ENCODE peak calls at places on chromosomes 12 and 14, in six cellular contexts. S, T, A, M, O and F are unnamed samples.

GRCh38 chr12:52249041-52249461 is 16.0 kb downstream of the KRT7 start:
- ATAC-seq in S (no peak), T (no peak), A (no peak), M (no peak), O (no peak), F (no peak)

GRCh38 chr12:92785563-92785950 is 82.8 kb downstream of the PLEKHG7 start:
- ATAC-seq in S (no peak), T (no peak), A (no peak), M (no peak), O (peak; percentile 47), F (no peak)

GRCh38 chr14:34035177-34035933 is 84.5 kb upstream of the EGLN3 start:
- ATAC-seq in S (no peak), T (peak; percentile 79), A (no peak), M (no peak), O (no peak), F (peak; percentile 89)

GRCh38 chr12:89742337-89743022 is 33.8 kb upstream of the ATP2B1 start:
- ATAC-seq in S (no peak), T (no peak), A (no peak), M (no peak), O (no peak), F (no peak)

GRCh38 chr12:509494-509893 is 49.8 kb downstream of the B4GALNT3 start:
- ATAC-seq in S (no peak), T (peak; percentile 47), A (no peak), M (no peak), O (peak; percentile 13), F (peak; percentile 73)

GRCh38 chr12:92529944-92530343 is 172.8 kb upstream of the PLEKHG7 start:
- ATAC-seq in S (peak; percentile 66), T (no peak), A (no peak), M (no peak), O (no peak), F (no peak)

GRCh38 chr12:52895726-52896189 is 9.1 kb downstream of the KRT8 start:
- ATAC-seq in S (peak; percentile 12), T (peak; percentile 14), A (no peak), M (peak; percentile 25), O (no peak), F (peak; percentile 37)

GRCh38 chr12:56943878-56944277 is 9.7 kb upstream of the SDR9C7 start:
- ATAC-seq in S (no peak), T (no peak), A (no peak), M (no peak), O (no peak), F (no peak)

GRCh38 chr12:63090716-63091115 is 60.3 kb downstream of the AVPR1A start:
- ATAC-seq in S (no peak), T (no peak), A (no peak), M (no peak), O (no peak), F (no peak)

GRCh38 chr14:75226755-75227544 is 50.5 kb upstream of the TMED10 start:
- ATAC-seq in S (no peak), T (peak; percentile 61), A (no peak), M (peak; percentile 16), O (no peak), F (no peak)

GRCh38 chr14:50067723-50068495 is 48.5 kb downstream of the VCPKMT start:
- ATAC-seq in S (no peak), T (peak; percentile 62), A (no peak), M (peak; percentile 61), O (no peak), F (peak; percentile 90)

GRCh38 chr12:77954156-77954555 is 123.5 kb downstream of the NAV3 start:
- ATAC-seq in S (no peak), T (no peak), A (no peak), M (no peak), O (no peak), F (no peak)

GRCh38 chr12:25796523-25797000 is 161.9 kb upstream of the RASSF8 start:
- ATAC-seq in S (no peak), T (no peak), A (no peak), M (no peak), O (no peak), F (no peak)

GRCh38 chr14:38250316-38250715 is 5.6 kb downstream of the CLEC14A start:
- ATAC-seq in S (no peak), T (no peak), A (no peak), M (no peak), O (no peak), F (no peak)

GRCh38 chr14:38524636-38525403 is 268.9 kb upstream of the CLEC14A start:
- ATAC-seq in S (no peak), T (no peak), A (no peak), M (no peak), O (no peak), F (no peak)

GRCh38 chr12:113327000-113327399 is 7.9 kb downstream of the SLC8B1 start:
- ATAC-seq in S (no peak), T (no peak), A (no peak), M (no peak), O (no peak), F (no peak)

GRCh38 chr14:64693766-64694165 is 10.5 kb upstream of the PLEKHG3 start:
- ATAC-seq in S (no peak), T (no peak), A (no peak), M (no peak), O (no peak), F (no peak)